ENCODE peak calls at places on chromosomes 1 and 21, in five cellular contexts. Y, J, N, C and D are unnamed samples.

GRCh38 chr1:204970897-204971296 is 72.1 kb upstream of the CNTN2 start:
- DNase-seq in Y (no peak), J (no peak), N (no peak), C (no peak), D (no peak)

GRCh38 chr1:237171564-237172485 is 129.8 kb downstream of the RYR2 start:
- DNase-seq in Y (no peak), J (no peak), N (no peak), C (no peak), D (no peak)

GRCh38 chr1:209659909-209660308 is 7.7 kb upstream of the LAMB3 start:
- DNase-seq in Y (no peak), J (no peak), N (no peak), C (no peak), D (peak)

GRCh38 chr1:156075775-156076204 is 6.5 kb downstream of the MEX3A start:
- DNase-seq in Y (no peak), J (no peak), N (no peak), C (no peak), D (no peak)

GRCh38 chr1:94024109-94024792 is 96.7 kb downstream of the ABCA4 start:
- DNase-seq in Y (no peak), J (no peak), N (no peak), C (no peak), D (no peak)

GRCh38 chr21:36454706-36455105 is 25.2 kb downstream of the CLDN14 start:
- DNase-seq in Y (no peak), J (no peak), N (no peak), C (no peak), D (no peak)

GRCh38 chr1:184023133-184023532 is 14.4 kb downstream of the COLGALT2 start:
- DNase-seq in Y (no peak), J (no peak), N (no peak), C (no peak), D (no peak)

GRCh38 chr1:88079036-88079435 is 605.0 kb upstream of the PKN2 start:
- DNase-seq in Y (no peak), J (no peak), N (no peak), C (no peak), D (no peak)

GRCh38 chr1:81330521-81330920 is 470.2 kb upstream of the ADGRL2 start:
- DNase-seq in Y (no peak), J (no peak), N (no peak), C (no peak), D (no peak)

GRCh38 chr1:243601720-243602119 is 248.3 kb downstream of the AKT3 start:
- DNase-seq in Y (no peak), J (no peak), N (no peak), C (no peak), D (no peak)

GRCh38 chr1:175530981-175531380 is 212.4 kb downstream of the TNR start:
- DNase-seq in Y (no peak), J (no peak), N (no peak), C (no peak), D (no peak)

GRCh38 chr1:198088360-198089071 is 68.3 kb upstream of the NEK7 start:
- DNase-seq in Y (no peak), J (peak), N (no peak), C (no peak), D (no peak)
- TF ChIP-seq CTCF in Y (peak), J (peak), N (peak), C (peak), D (peak)

GRCh38 chr1:48524892-48525467 is 53.0 kb upstream of the SPATA6 start:
- DNase-seq in Y (no peak), J (no peak), N (no peak), C (no peak), D (no peak)

GRCh38 chr1:48532976-48533375 is 61.0 kb upstream of the SPATA6 start:
- DNase-seq in Y (no peak), J (no peak), N (no peak), C (no peak), D (no peak)

GRCh38 chr1:48536477-48536876 is 64.5 kb upstream of the SPATA6 start:
- DNase-seq in Y (no peak), J (no peak), N (no peak), C (no peak), D (no peak)

GRCh38 chr1:48526045-48526714 is 54.2 kb upstream of the SPATA6 start:
- DNase-seq in Y (peak), J (no peak), N (no peak), C (no peak), D (no peak)

DNA sequence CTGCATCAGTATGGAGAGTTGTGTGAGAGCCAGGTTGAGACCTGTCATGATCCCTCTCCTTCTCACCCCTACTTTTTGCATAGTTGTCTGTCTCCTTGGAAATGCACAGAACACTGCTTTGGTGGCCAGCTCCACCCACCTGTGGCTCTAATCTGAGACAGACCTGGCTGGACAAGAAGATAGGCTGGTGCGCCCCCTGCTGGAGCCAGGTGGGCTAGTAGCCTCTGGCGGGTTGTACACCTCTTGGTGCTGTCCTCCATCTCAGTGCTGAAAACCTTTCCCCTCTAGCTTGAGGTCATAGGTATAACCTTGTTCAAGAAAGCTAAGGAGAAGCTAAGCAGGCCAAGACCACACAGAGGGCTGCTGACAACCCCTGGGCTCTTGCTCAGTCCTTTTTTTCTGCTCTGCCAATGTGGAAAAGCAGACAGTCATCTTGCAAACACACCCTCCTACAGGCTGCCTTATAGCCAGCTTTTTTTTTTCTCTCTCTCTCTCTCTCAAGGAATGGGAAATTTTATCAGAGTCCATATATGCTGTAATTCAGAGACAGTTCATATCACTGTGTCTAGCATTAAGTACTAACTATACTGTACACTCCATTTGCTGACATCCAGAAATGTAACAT is 58.8 kb upstream of the SPATA6 start:
- DNase-seq in Y (peak), J (peak), N (no peak), C (no peak), D (no peak)
- TF ChIP-seq CTCF in Y (peak), J (peak), N (no peak), C (peak), D (peak)

DNA sequence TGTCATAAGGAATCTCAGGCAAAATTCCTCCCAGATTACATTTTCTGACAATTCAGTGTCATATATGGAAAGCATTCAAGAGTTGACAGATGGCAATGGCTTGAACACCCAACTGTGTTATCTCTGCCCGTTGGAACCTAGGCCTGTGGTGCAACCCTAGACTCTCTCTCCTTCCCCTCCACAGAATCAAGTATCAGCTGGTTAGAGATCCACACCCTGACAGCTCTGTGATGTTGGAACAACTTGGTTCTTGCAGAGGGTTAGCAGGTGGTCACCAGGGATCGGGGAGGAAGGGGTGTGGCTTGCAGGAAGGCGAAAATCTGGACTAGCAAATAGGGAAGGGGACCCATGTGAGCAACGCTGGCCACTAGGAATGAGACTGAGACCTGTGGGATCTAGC is 26.3 kb downstream of the PCSK9 start:
- DNase-seq in Y (no peak), J (no peak), N (no peak), C (no peak), D (peak)
- TF ChIP-seq CTCF in Y (no peak), J (no peak), N (no peak), C (no peak), D (no peak)

GRCh38 chr1:76267631-76268030 is 193.1 kb downstream of the ST6GALNAC3 start:
- DNase-seq in Y (no peak), J (no peak), N (no peak), C (no peak), D (no peak)

GRCh38 chr1:76264642-76265041 is 190.1 kb downstream of the ST6GALNAC3 start:
- DNase-seq in Y (no peak), J (no peak), N (no peak), C (no peak), D (no peak)

GRCh38 chr1:76266762-76267161 is 192.2 kb downstream of the ST6GALNAC3 start:
- DNase-seq in Y (no peak), J (no peak), N (no peak), C (no peak), D (no peak)

GRCh38 chr1:76268341-76268740 is 193.8 kb downstream of the ST6GALNAC3 start:
- DNase-seq in Y (no peak), J (no peak), N (no peak), C (no peak), D (no peak)

DNA sequence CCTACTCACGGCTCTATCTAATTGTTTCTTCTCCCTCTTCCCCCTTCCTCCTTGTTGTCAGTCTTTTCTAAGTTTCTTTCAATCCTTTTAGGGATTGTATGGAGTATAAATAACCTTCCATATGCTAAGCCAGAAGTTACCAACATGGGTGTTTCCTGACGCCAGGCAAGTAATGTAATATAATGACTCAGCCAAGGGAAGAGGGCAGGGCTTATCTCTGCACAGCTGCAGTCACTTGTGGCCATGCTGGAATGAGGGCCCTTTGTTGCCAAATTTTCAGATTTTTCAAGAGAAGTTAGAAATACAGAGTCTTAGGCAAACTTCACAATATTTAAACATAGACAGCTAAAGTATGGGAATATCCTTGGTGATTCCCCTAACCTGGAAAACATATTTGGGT is 194.6 kb downstream of the ST6GALNAC3 start:
- DNase-seq in Y (no peak), J (no peak), N (no peak), C (no peak), D (no peak)
- TF ChIP-seq CTCF in Y (no peak), J (no peak), N (no peak), C (no peak), D (no peak)

GRCh38 chr1:97190326-97190725 is 468.7 kb downstream of the PTBP2 start:
- DNase-seq in Y (no peak), J (no peak), N (no peak), C (no peak), D (no peak)

GRCh38 chr1:97196825-97197516 is 475.4 kb downstream of the PTBP2 start:
- DNase-seq in Y (no peak), J (no peak), N (no peak), C (no peak), D (no peak)

DNA sequence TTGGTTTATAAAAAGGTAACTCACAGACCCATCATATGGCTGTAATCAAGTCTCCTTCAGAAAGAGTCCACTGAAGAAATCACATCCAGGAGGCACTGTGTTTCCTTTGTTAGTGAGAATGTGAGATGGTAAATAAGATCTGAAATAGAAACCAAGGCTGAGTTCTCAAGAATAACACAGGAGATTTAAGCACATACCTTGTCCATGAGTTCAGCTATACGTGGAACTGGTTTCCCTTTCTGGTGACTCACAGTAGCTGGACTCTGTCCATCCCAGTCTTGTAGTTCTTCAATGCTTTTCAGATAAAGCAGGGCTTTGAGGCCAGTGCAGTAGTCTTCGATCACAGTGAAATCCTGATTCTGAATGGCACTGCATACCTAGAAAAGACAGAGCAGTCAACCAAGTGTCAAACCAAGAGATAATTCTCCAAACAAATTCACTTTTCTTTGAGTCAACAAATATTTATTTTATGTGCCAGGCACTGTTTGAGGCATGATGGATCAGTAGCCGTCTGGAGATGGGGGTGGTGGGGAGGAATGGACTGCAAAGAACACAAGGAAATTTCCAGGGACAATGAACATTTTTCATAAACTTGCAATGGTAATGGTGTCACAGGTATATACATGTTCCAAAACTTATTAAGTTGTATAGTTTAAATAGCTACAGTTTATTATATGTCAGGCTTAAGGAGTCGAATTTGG is 471.4 kb downstream of the PTBP2 start:
- DNase-seq in Y (peak), J (no peak), N (no peak), C (no peak), D (no peak)
- TF ChIP-seq CTCF in Y (no peak), J (no peak), N (no peak), C (no peak), D (no peak)

GRCh38 chr1:17591814-17592430 is 52.4 kb downstream of the ARHGEF10L start:
- DNase-seq in Y (no peak), J (no peak), N (no peak), C (no peak), D (no peak)
- TF ChIP-seq CTCF in Y (no peak), J (no peak), N (no peak), C (no peak), D (no peak)

GRCh38 chr21:26441081-26441610 is 131.9 kb downstream of the CYYR1 start:
- DNase-seq in Y (no peak), J (no peak), N (no peak), C (no peak), D (no peak)
- TF ChIP-seq CTCF in Y (no peak), J (no peak), N (no peak), C (no peak), D (no peak)

DNA sequence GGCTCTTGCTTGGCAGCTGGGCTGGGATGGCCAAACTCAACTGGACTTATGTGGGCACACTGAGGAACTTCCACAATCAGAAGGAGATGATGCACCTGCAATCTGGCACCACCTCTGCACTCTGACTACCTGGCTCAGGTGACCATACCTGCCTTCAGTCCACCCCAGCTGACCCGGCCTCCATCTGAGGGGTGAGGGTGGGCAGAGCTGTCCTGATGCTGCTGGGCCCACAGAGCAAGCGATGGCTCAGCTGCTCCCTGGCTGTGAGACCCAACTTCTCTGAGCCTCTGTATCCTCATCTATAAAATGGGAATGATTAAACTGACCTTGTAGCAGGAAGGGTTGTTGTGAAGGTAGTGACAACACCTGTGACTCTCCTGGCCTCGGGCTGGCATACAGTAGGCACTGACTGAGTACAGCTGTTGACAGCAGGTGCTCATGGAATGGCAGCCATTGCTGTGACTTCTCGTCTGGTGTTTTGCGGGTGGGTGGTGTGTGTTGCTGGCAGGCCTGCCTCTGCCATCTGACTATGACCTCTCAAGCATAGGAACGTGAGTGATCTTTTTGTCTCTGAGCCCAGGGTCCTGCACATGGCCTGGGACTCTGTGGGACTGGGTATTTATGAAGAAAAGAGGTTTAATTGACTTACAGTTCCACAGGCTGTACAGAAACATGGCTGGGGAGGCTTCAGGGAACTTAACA is 438.5 kb downstream of the PTPRU start:
- DNase-seq in Y (no peak), J (no peak), N (peak), C (peak), D (no peak)
- TF ChIP-seq CTCF in Y (no peak), J (no peak), N (no peak), C (no peak), D (no peak)

GRCh38 chr21:32356874-32357395 is 35.9 kb downstream of the URB1 start:
- DNase-seq in Y (no peak), J (no peak), N (no peak), C (peak), D (no peak)
- TF ChIP-seq CTCF in Y (no peak), J (no peak), N (no peak), C (no peak), D (no peak)

DNA sequence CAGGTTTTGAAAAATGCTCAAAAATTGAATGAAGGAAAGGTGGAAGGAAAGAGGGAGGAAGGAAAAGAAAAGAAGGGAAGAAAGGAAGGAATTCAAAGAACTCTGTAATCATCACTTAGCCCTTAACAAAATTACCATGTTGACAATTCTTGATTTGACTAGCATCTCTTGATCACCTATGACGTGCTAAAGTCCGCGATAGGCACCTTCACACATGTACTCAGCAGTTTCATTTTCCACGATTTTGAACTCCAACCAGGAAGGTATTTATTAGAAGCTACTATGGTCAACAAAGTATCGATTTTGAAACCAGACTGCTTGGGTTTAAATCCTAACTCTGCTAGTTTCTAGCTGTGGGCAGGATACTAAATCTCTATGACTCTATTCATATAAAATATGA is 146.9 kb downstream of the DAB1 start:
- DNase-seq in Y (no peak), J (no peak), N (no peak), C (no peak), D (no peak)
- TF ChIP-seq CTCF in Y (no peak), J (no peak), N (no peak), C (no peak), D (no peak)